ENCODE peak calls at places on chromosomes 7 and 10, in five cellular contexts. One of them, this sample, is unnamed.

GRCh38 chr10:45483002-45483401 is 109.0 kb downstream of the ALOX5 start:
- DNase-seq in BE2C: no peak
- DNase-seq in pancreas: no peak
- DNase-seq in neural crest cell: no peak
- DNase-seq in osteocyte: no peak
- DNase-seq in this sample: no peak

GRCh38 chr10:65900271-65900670 is 1025.6 kb upstream of the LRRTM3 start:
- DNase-seq in BE2C: no peak
- DNase-seq in neural crest cell: no peak
- DNase-seq in osteocyte: no peak
- DNase-seq in pancreas: no peak
- DNase-seq in this sample: no peak

GRCh38 chr7:86243171-86243570 is 400.5 kb upstream of the GRM3 start:
- DNase-seq in neural crest cell: no peak
- DNase-seq in BE2C: no peak
- DNase-seq in osteocyte: no peak
- DNase-seq in pancreas: no peak
- DNase-seq in this sample: no peak

GRCh38 chr7:107924841-107925490 is 34.0 kb downstream of the DLD start:
- DNase-seq in pancreas: no peak
- DNase-seq in osteocyte: no peak
- DNase-seq in neural crest cell: no peak
- DNase-seq in BE2C: no peak
- DNase-seq in this sample: no peak

GRCh38 chr10:92692697-92693533 is 3.2 kb downstream of the HHEX start:
- DNase-seq in pancreas: no peak
- DNase-seq in BE2C: no peak
- DNase-seq in neural crest cell: no peak
- DNase-seq in osteocyte: no peak
- DNase-seq in this sample: no peak

GRCh38 chr7:91357929-91358328 is 93.7 kb downstream of the FZD1 start:
- DNase-seq in BE2C: no peak
- DNase-seq in osteocyte: no peak
- DNase-seq in pancreas: no peak
- DNase-seq in neural crest cell: no peak
- DNase-seq in this sample: no peak

GRCh38 chr7:156962897-156963296 is 13.4 kb downstream of the NOM1 start:
- DNase-seq in BE2C: no peak
- DNase-seq in osteocyte: peak
- DNase-seq in pancreas: no peak
- DNase-seq in neural crest cell: no peak
- DNase-seq in this sample: no peak

GRCh38 chr10:69057951-69058297 is 30.0 kb upstream of the SRGN start:
- DNase-seq in osteocyte: no peak
- DNase-seq in BE2C: no peak
- DNase-seq in pancreas: no peak
- DNase-seq in neural crest cell: no peak
- DNase-seq in this sample: no peak

GRCh38 chr7:13032524-13032923 is 345.1 kb downstream of the ARL4A start:
- DNase-seq in BE2C: no peak
- DNase-seq in neural crest cell: no peak
- DNase-seq in osteocyte: no peak
- DNase-seq in pancreas: no peak
- DNase-seq in this sample: no peak

GRCh38 chr7:134654104-134654775 is 7.6 kb downstream of the BPGM start:
- DNase-seq in osteocyte: no peak
- DNase-seq in neural crest cell: no peak
- DNase-seq in BE2C: no peak
- DNase-seq in pancreas: no peak
- DNase-seq in this sample: no peak

GRCh38 chr7:140475747-140476333 is 3.5 kb downstream of the MKRN1 start:
- DNase-seq in neural crest cell: peak
- DNase-seq in BE2C: peak
- DNase-seq in pancreas: peak
- DNase-seq in osteocyte: no peak
- DNase-seq in this sample: no peak

GRCh38 chr7:21028186-21028989 is 241.7 kb upstream of the SP8 start:
- DNase-seq in BE2C: no peak
- DNase-seq in neural crest cell: peak
- DNase-seq in pancreas: no peak
- DNase-seq in osteocyte: no peak
- DNase-seq in this sample: no peak

GRCh38 chr10:30431435-30431911 is 2.5 kb upstream of the MAP3K8 start:
- DNase-seq in osteocyte: no peak
- DNase-seq in BE2C: no peak
- DNase-seq in neural crest cell: no peak
- DNase-seq in pancreas: no peak
- DNase-seq in this sample: no peak

GRCh38 chr10:996031-996430 is 7.8 kb downstream of the GTPBP4 start:
- DNase-seq in BE2C: no peak
- DNase-seq in osteocyte: no peak
- DNase-seq in pancreas: no peak
- DNase-seq in neural crest cell: no peak
- DNase-seq in this sample: no peak

GRCh38 chr7:140212100-140212881 is 35.5 kb upstream of the KDM7A start:
- DNase-seq in osteocyte: no peak
- DNase-seq in neural crest cell: no peak
- DNase-seq in BE2C: no peak
- DNase-seq in pancreas: no peak
- DNase-seq in this sample: no peak

GRCh38 chr10:119233821-119234220 is 26.4 kb downstream of the GRK5 start:
- DNase-seq in neural crest cell: no peak
- DNase-seq in BE2C: no peak
- DNase-seq in pancreas: no peak
- DNase-seq in osteocyte: no peak
- DNase-seq in this sample: no peak

GRCh38 chr10:125929613-125930012 is 33.2 kb downstream of the FANK1 start:
- DNase-seq in osteocyte: no peak
- DNase-seq in neural crest cell: no peak
- DNase-seq in BE2C: no peak
- DNase-seq in pancreas: no peak
- DNase-seq in this sample: no peak

GRCh38 chr7:6621195-6622128 is 6.1 kb downstream of the ZNF853 start:
- DNase-seq in pancreas: no peak
- DNase-seq in osteocyte: no peak
- DNase-seq in BE2C: no peak
- DNase-seq in neural crest cell: no peak
- DNase-seq in this sample: no peak

GRCh38 chr10:113073549-113074189 is 123.6 kb downstream of the TCF7L2 start:
- DNase-seq in BE2C: peak
- DNase-seq in neural crest cell: no peak
- DNase-seq in pancreas: peak
- DNase-seq in osteocyte: peak
- DNase-seq in this sample: no peak

GRCh38 chr10:114166053-114166452 is 8.0 kb downstream of the CCDC186 start:
- DNase-seq in neural crest cell: no peak
- DNase-seq in pancreas: no peak
- DNase-seq in osteocyte: no peak
- DNase-seq in BE2C: no peak
- DNase-seq in this sample: no peak

GRCh38 chr10:115001506-115002381 is 63.7 kb downstream of the TRUB1 start:
- DNase-seq in osteocyte: no peak
- DNase-seq in neural crest cell: no peak
- DNase-seq in pancreas: peak
- DNase-seq in BE2C: no peak
- DNase-seq in this sample: no peak

GRCh38 chr10:122190553-122190952 is 80.5 kb upstream of the BTBD16 start:
- DNase-seq in osteocyte: no peak
- DNase-seq in pancreas: no peak
- DNase-seq in neural crest cell: no peak
- DNase-seq in BE2C: peak
- DNase-seq in this sample: no peak

GRCh38 chr10:21334891-21335696 is 190.4 kb downstream of the SKIDA1 start:
- DNase-seq in osteocyte: no peak
- DNase-seq in neural crest cell: no peak
- DNase-seq in BE2C: peak
- DNase-seq in pancreas: no peak
- DNase-seq in this sample: no peak

DNA sequence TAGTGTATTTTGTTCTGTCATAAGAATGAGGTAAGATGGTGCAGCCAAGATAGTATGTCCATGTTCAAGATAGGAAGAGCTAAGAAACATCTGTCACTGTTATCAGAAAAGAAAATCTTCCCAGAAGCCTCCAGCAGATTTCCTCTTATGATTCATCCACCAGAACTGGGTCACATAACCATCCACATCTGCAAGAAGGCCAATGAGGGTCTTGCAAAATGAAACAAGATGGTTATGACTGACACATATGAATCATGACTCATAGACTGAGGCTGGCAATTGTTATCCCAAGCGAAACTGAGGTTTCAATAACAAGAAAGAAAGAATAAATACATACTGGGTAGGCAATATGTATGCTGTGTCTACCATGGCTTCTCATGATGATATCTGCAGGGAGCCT is 30.3 kb downstream of the CCNJ start:
- DNase-seq in pancreas: no peak
- DNase-seq in BE2C: no peak
- DNase-seq in neural crest cell: no peak
- DNase-seq in osteocyte: no peak
- DNase-seq in this sample: no peak
- TF ChIP-seq CTCF in pancreas: no peak
- TF ChIP-seq CTCF in BE2C: no peak
- TF ChIP-seq CTCF in neural crest cell: no peak
- TF ChIP-seq CTCF in osteocyte: no peak
- TF ChIP-seq CTCF in this sample: no peak

DNA sequence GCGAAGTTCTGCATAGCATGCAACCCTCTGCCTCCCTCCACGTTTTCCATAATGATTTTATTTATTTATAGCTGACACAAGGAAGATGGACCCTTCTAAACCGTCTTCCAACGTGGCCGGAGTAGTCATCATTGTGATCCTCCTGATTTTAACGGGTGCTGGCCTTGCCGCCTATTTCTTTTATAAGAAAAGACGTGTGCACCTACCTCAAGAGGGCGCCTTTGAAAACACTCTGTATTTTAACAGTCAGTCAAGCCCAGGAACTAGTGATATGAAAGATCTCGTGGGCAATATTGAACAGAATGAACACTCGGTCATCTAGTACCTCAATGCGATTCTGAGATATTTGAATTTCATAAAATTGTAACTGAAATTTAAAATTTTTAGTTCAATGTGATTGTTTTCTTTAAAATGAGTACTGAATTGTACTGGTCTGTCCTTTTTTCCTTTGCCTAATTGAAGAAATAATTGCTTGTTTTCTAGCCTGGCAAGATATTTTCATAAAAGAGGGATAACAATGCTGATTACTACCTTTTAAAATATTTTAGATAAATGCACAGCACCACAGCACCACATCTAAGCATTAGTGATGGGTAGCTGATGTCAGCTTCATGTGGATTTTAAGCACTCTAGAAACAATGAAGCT is 41.5 kb upstream of the SLC39A12 start:
- DNase-seq in neural crest cell: peak
- DNase-seq in osteocyte: no peak
- DNase-seq in BE2C: peak
- DNase-seq in pancreas: peak
- DNase-seq in this sample: no peak
- TF ChIP-seq CTCF in neural crest cell: peak
- TF ChIP-seq CTCF in osteocyte: peak
- TF ChIP-seq CTCF in BE2C: peak
- TF ChIP-seq CTCF in pancreas: no peak
- TF ChIP-seq CTCF in this sample: peak

GRCh38 chr10:27410153-27410552 is 94.0 kb upstream of the RAB18 start:
- DNase-seq in BE2C: no peak
- DNase-seq in osteocyte: no peak
- DNase-seq in pancreas: no peak
- DNase-seq in neural crest cell: no peak
- DNase-seq in this sample: no peak

GRCh38 chr10:27413831-27414348 is 90.2 kb upstream of the RAB18 start:
- DNase-seq in osteocyte: no peak
- DNase-seq in BE2C: no peak
- DNase-seq in neural crest cell: no peak
- DNase-seq in pancreas: peak
- DNase-seq in this sample: no peak

DNA sequence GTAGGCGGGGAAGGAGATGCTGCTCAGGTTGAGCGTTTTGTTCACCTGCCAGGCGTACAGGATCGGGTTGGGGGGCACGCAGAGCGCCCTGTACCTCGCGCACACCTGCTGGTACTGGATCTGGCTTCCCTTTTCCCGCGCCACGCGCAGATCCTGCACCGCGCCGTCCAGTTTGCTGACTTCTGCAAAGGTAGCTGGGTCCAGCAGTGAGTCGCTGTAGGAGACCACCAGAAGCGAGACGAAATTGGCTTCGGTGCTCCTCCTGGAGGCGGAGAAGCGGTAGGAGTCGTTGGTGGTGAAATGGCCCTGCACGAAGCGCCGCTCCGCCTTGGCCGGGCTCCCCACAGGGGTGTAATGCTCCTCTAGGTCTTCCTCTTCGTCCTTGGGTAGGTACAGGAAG is 90.7 kb upstream of the RAB18 start:
- DNase-seq in neural crest cell: no peak
- DNase-seq in pancreas: peak
- DNase-seq in osteocyte: no peak
- DNase-seq in BE2C: no peak
- DNase-seq in this sample: no peak
- TF ChIP-seq CTCF in neural crest cell: no peak
- TF ChIP-seq CTCF in pancreas: no peak
- TF ChIP-seq CTCF in osteocyte: no peak
- TF ChIP-seq CTCF in BE2C: no peak
- TF ChIP-seq CTCF in this sample: no peak

GRCh38 chr10:50367732-50368131 is 116.4 kb upstream of the ASAH2 start:
- DNase-seq in osteocyte: no peak
- DNase-seq in neural crest cell: peak
- DNase-seq in BE2C: peak
- DNase-seq in pancreas: no peak
- DNase-seq in this sample: no peak
- TF ChIP-seq CTCF in osteocyte: peak
- TF ChIP-seq CTCF in neural crest cell: peak
- TF ChIP-seq CTCF in BE2C: peak
- TF ChIP-seq CTCF in pancreas: no peak
- TF ChIP-seq CTCF in this sample: peak

DNA sequence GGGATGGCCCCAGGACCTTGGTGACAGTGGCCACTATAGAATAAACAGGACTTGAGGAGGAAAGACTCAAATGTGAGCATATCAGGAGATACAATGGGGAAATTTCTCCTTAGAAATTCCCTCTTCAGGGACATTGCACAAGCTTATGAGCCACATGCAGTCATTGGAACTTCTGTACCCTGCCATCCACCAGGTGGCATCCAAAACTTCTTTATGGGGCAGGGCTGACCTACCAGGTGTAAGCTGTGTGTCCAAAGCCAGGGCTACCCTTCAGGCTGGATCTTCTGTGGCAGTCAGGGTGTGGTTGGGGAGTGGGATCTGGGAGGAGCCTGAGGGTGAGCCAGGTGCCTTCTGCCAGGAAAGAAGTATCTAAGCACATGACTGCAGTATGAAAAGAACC is 36.6 kb upstream of the LRRC18 start:
- DNase-seq in BE2C: peak
- DNase-seq in neural crest cell: no peak
- DNase-seq in pancreas: no peak
- DNase-seq in osteocyte: no peak
- DNase-seq in this sample: no peak
- TF ChIP-seq CTCF in BE2C: peak
- TF ChIP-seq CTCF in neural crest cell: peak
- TF ChIP-seq CTCF in pancreas: no peak
- TF ChIP-seq CTCF in osteocyte: no peak
- TF ChIP-seq CTCF in this sample: peak